ENCODE peak calls at places on chromosomes 16 and 17, in four cellular contexts. S, Y, M and Q are unnamed samples.

GRCh38 chr16:82660078-82660645 is 33.4 kb downstream of the CDH13 start:
- DNase-seq in S (no peak), Y (peak; percentile 58), M (no peak), Q (no peak)

GRCh38 chr16:57795431-57795878 is 6.8 kb downstream of the KIFC3 start:
- DNase-seq in Y (no peak), S (peak; percentile 15), M (peak; percentile 61), Q (peak; percentile 72)

GRCh38 chr17:30256756-30257506 is 21.4 kb upstream of the SLC6A4 start:
- DNase-seq in M (no peak), Y (no peak), S (no peak), Q (no peak)

GRCh38 chr17:28334666-28335200 is 539 bp downstream of the IFT20 start:
- DNase-seq in S (no peak), M (no peak), Y (no peak), Q (no peak)

GRCh38 chr16:75483222-75483621 is 12.0 kb downstream of the CHST6 start:
- DNase-seq in S (no peak), Y (no peak), M (no peak), Q (peak; percentile 96)

GRCh38 chr17:48791128-48792032 is 25.6 kb downstream of the TTLL6 start:
- DNase-seq in M (peak; percentile 87), Y (no peak), S (peak; percentile 32), Q (peak; percentile 99)

GRCh38 chr17:19753049-19753444 is 4.9 kb upstream of the ALDH3A1 start:
- DNase-seq in Y (no peak), M (no peak), S (peak; percentile 79), Q (peak; percentile 99)

GRCh38 chr16:49277766-49278566 is 3.7 kb downstream of the CBLN1 start:
- DNase-seq in S (no peak), Y (no peak), M (no peak), Q (no peak)